ENCODE peak calls at places on chromosome 20, in five cellular contexts. H is aorta, P is left ventricle myocardium inferior, J is A549, C is uterus. E is an unnamed sample.

GRCh38 chr20:11431613-11432012 is 486.1 kb upstream of the BTBD3 start:
- DNase-seq in P (no peak), J (no peak), C (no peak), H (no peak), E (no peak)

GRCh38 chr20:62001178-62001715 is 64.4 kb downstream of the TAF4 start:
- DNase-seq in P (no peak), J (no peak), H (no peak), C (no peak), E (no peak)

GRCh38 chr20:60057123-60057865 is 99.1 kb downstream of the CDH26 start:
- DNase-seq in H (peak; percentile 78), P (peak; percentile 59), C (peak; percentile 54), J (peak; percentile 68), E (peak; percentile 70)

GRCh38 chr20:58711266-58712051 is 18.9 kb downstream of the NPEPL1 start:
- DNase-seq in H (peak; percentile 53), C (no peak), P (peak; percentile 5), J (no peak), E (peak; percentile 6)

GRCh38 chr20:10555865-10556308 is 117.9 kb downstream of the JAG1 start:
- DNase-seq in J (peak; percentile 31), H (no peak), P (no peak), C (no peak), E (no peak)

GRCh38 chr20:38111366-38112232 is 53.5 kb downstream of the TGM2 start:
- DNase-seq in C (no peak), P (no peak), H (no peak), J (no peak), E (no peak)

GRCh38 chr20:37690626-37691369 is 3.0 kb upstream of the CTNNBL1 start:
- DNase-seq in J (no peak), P (no peak), H (no peak), C (no peak), E (no peak)

GRCh38 chr20:43191946-43192847 is 2.5 kb upstream of the PTPRT start:
- DNase-seq in C (no peak), H (no peak), P (no peak), J (peak; percentile 31), E (peak; percentile 50)

GRCh38 chr20:44624743-44625271 is 26.7 kb downstream of the ADA start:
- DNase-seq in J (no peak), C (no peak), P (no peak), H (no peak), E (no peak)

GRCh38 chr20:25055711-25056492 is 2.0 kb downstream of the ACSS1 start:
- DNase-seq in P (no peak), J (no peak), H (no peak), C (peak; percentile 13), E (no peak)

GRCh38 chr20:19423097-19423891 is 210.9 kb downstream of the SLC24A3 start:
- DNase-seq in H (no peak), P (no peak), J (no peak), C (no peak), E (no peak)

GRCh38 chr20:63702751-63703470 is 4.9 kb downstream of the ARFRP1 start:
- DNase-seq in H (peak; percentile 72), C (peak; percentile 16), P (no peak), J (no peak), E (peak; percentile 17)

GRCh38 chr20:9912858-9913434 is 74.1 kb upstream of the PAK5 start:
- DNase-seq in J (peak; percentile 38), H (peak; percentile 78), P (no peak), C (peak; percentile 15), E (peak; percentile 35)

GRCh38 chr20:53126185-53126584 is 154.0 kb downstream of the TSHZ2 start:
- DNase-seq in J (no peak), P (no peak), C (no peak), H (no peak), E (no peak)

DNA sequence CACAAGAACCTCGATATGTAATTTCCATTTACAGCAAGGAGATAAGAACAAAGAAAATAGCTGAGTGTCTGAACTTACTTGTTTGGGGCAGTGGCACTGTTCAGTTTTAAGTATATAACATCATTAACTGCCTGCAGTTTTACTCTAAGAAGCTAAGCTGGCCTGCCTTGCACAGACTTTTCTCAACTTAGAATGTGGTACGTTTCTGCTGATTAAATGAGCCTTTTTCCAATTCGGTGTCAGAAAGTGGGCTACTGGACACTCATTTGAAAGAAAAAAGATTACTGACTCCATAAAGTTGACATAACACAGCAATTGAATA is 2.1 kb downstream of the ZMYND8 start:
- DNase-seq in H (no peak), J (no peak), P (no peak), C (no peak), E (no peak)
- H3K4me1 ChIP-seq in H (peaks cover 5% of the 10 kb centered on the region), J (peaks cover 99% of the 10 kb centered on the region), P (peaks cover 100% of the 10 kb centered on the region), C (peaks cover 58% of the 10 kb centered on the region), E (peaks cover 36% of the 10 kb centered on the region)

DNA sequence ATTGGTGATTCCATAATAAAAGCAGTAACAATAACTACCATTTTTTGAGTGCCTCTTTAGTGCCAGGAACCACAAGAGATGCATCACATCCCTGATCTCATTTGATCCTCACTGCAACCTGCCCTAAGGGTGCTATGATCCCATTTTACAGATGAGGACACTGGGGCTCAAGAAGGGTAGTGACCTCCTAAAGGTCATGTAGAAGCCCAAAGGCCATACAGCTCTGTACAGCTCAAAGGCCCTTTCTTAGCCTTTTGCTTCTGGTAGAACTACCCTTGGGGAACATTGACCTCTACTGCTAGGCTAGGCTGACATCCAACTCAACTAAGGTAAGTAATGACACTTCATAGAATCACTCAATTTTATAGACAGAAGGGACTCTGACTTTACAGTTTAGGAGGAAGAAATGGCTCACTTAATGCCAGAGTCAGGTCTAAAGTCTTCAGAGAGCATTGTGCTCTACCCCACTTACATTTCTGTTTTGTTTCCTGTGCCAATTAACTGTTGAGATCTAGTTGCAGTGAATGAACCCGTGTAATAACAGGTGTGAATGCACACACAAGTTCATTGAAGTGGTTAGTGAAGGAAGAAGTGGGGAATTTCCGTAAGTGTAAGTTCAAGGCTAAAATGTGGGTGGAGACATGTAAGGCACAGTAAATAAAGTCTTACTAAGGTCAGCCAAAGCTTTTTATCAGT is 10.7 kb downstream of the SLC9A8 start:
- DNase-seq in H (no peak), C (no peak), J (no peak), P (no peak), E (no peak)
- H3K4me1 ChIP-seq in H (no peaks in the 10 kb centered on the region), C (peaks cover 6% of the 10 kb centered on the region), J (peaks cover 39% of the 10 kb centered on the region), P (peaks cover 13% of the 10 kb centered on the region), E (no peaks in the 10 kb centered on the region)

DNA sequence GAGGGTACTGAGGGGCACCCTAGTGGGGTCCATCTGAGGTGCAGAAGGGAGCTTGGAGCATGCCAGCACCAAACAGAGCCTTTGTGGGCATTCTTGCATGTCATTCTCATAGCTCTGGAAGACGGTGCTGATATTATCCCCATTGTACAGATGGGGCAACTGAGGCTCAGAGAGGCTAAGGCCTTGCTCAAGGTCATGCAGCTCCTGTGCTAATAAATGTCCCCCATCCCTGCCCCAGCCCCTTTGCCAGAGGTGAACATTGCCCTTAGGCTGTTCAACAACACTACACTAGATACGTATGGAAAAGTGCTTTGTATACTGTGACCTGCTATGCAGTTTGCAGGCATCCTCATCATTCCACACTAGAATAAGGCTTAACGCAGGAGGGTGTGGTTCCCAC is 5.5 kb upstream of the EPB41L1 start:
- DNase-seq in C (no peak), P (no peak), J (no peak), H (no peak), E (no peak)
- H3K4me1 ChIP-seq in C (no peaks in the 10 kb centered on the region), P (peaks cover 81% of the 10 kb centered on the region), J (peaks cover 47% of the 10 kb centered on the region), H (no peaks in the 10 kb centered on the region), E (peaks cover 15% of the 10 kb centered on the region)

GRCh38 chr20:5149892-5150225 is 23.1 kb downstream of the CDS2 start:
- DNase-seq in J (no peak), C (no peak), H (no peak), P (no peak), E (no peak)
- H3K4me1 ChIP-seq in J (peaks cover 28% of the 10 kb centered on the region), C (peaks cover 10% of the 10 kb centered on the region), H (peaks cover 11% of the 10 kb centered on the region), P (peaks cover 100% of the 10 kb centered on the region), E (no peaks in the 10 kb centered on the region)

DNA sequence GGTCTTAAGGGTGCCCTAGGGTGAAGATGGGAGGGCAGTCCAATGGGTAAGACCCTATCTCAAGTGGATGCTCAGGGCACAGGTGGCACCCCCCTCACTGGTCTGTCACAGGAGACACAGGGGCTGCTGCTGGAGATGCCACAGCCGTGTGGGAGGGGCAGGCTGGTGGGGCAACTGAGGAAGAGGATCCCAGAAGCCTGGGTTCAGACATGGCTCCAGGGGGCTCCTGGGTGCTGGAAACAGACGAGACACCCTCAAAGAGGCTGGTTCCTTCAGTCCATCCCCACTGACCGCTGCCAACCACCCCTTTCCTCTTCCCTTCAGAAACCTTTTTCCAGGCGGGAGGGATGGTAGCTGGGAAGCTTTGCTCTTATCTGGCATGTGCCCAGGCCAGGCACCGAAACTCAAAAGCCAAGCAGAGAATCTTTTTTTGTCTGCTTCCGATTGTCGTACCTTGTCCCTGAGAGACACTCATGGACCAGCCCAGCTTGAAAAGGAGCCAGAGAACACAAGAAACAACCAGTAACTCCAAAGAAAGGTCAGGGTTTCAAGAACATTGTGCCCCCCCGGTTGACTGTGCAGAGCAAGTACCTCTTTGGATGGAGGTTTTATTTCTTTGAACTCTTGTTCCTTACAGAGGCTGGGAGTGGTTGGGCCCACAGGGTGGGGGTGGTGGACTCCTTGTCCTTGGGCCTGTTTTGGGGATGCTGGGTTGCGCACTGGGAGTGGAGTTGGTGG is 28.5 kb upstream of the EMILIN3 start:
- DNase-seq in J (no peak), H (no peak), C (peak; percentile 35), P (peak; percentile 51), E (no peak)
- H3K4me1 ChIP-seq in J (no peaks in the 10 kb centered on the region), H (no peaks in the 10 kb centered on the region), C (no peaks in the 10 kb centered on the region), P (peaks cover 58% of the 10 kb centered on the region), E (peaks cover 22% of the 10 kb centered on the region)

GRCh38 chr20:56606174-56606945 is 22.7 kb upstream of the TFAP2C start:
- DNase-seq in P (no peak), J (no peak), H (peak; percentile 5), C (no peak), E (no peak)

GRCh38 chr20:56609321-56609720 is 19.8 kb upstream of the TFAP2C start:
- DNase-seq in H (no peak), J (no peak), C (no peak), P (no peak), E (no peak)

GRCh38 chr20:56608376-56608775 is 20.7 kb upstream of the TFAP2C start:
- DNase-seq in J (no peak), H (no peak), P (no peak), C (no peak), E (no peak)

GRCh38 chr20:56607061-56607704 is 21.9 kb upstream of the TFAP2C start:
- DNase-seq in P (no peak), H (peak; percentile 12), C (no peak), J (no peak), E (no peak)

GRCh38 chr20:56610098-56610497 is 19.0 kb upstream of the TFAP2C start:
- DNase-seq in C (no peak), P (no peak), J (no peak), H (no peak), E (no peak)
- H3K4me1 ChIP-seq in C (no peaks in the 10 kb centered on the region), P (no peaks in the 10 kb centered on the region), J (peaks cover 19% of the 10 kb centered on the region), H (no peaks in the 10 kb centered on the region), E (no peaks in the 10 kb centered on the region)